ENCODE peak calls at places on chromosomes 5 and 9, in four cellular contexts. One of them, this sample, is unnamed. For H3K9me3, the result is how much of the 10 kb centered on the place peaks cover.

GRCh38 chr5:176647870-176648466 is 684 bp downstream of the TSPAN17 start:
- DNase-seq in transverse colon: peak
- DNase-seq in stomach: peak
- DNase-seq in HepG2: no peak
- DNase-seq in this sample: peak

GRCh38 chr9:36424289-36425055 is 24.4 kb upstream of the RNF38 start:
- DNase-seq in transverse colon: no peak
- DNase-seq in stomach: no peak
- DNase-seq in HepG2: peak
- DNase-seq in this sample: no peak

GRCh38 chr9:75866273-75866871 is 24.1 kb upstream of the PCSK5 start:
- DNase-seq in transverse colon: peak
- DNase-seq in stomach: peak
- DNase-seq in HepG2: peak
- DNase-seq in this sample: no peak

GRCh38 chr5:20360243-20360642 is 372.2 kb upstream of the CDH18 start:
- DNase-seq in transverse colon: no peak
- DNase-seq in stomach: no peak
- DNase-seq in HepG2: no peak
- DNase-seq in this sample: no peak

GRCh38 chr9:131274674-131275331 is 1.5 kb downstream of the FAM78A start:
- DNase-seq in transverse colon: peak
- DNase-seq in stomach: no peak
- DNase-seq in HepG2: no peak
- DNase-seq in this sample: peak

GRCh38 chr9:84894859-84895258 is 225.3 kb downstream of the NTRK2 start:
- DNase-seq in transverse colon: no peak
- DNase-seq in stomach: no peak
- DNase-seq in HepG2: no peak
- DNase-seq in this sample: no peak

GRCh38 chr5:173326501-173326960 is 1.7 kb downstream of the STC2 start:
- DNase-seq in transverse colon: no peak
- DNase-seq in stomach: no peak
- DNase-seq in HepG2: no peak
- DNase-seq in this sample: no peak

GRCh38 chr9:137236936-137237421 is 4.1 kb upstream of the TUBB4B start:
- DNase-seq in transverse colon: no peak
- DNase-seq in stomach: no peak
- DNase-seq in HepG2: no peak
- DNase-seq in this sample: no peak

GRCh38 chr9:113661074-113661473 is 197.5 kb downstream of the RGS3 start:
- DNase-seq in transverse colon: no peak
- DNase-seq in stomach: no peak
- DNase-seq in HepG2: no peak
- DNase-seq in this sample: no peak

GRCh38 chr9:347667-348292 is 133.1 kb downstream of the DOCK8 start:
- DNase-seq in transverse colon: no peak
- DNase-seq in stomach: no peak
- DNase-seq in HepG2: peak
- DNase-seq in this sample: no peak

GRCh38 chr5:158895573-158895972 is 204.1 kb downstream of the EBF1 start:
- DNase-seq in transverse colon: no peak
- DNase-seq in stomach: no peak
- DNase-seq in HepG2: no peak
- DNase-seq in this sample: no peak

GRCh38 chr5:170632266-170632984 is 128.6 kb downstream of the KCNIP1 start:
- DNase-seq in transverse colon: no peak
- DNase-seq in stomach: no peak
- DNase-seq in HepG2: no peak
- DNase-seq in this sample: no peak

GRCh38 chr5:170634236-170634990 is 130.6 kb downstream of the KCNIP1 start:
- DNase-seq in transverse colon: no peak
- DNase-seq in stomach: no peak
- DNase-seq in HepG2: no peak
- DNase-seq in this sample: no peak

GRCh38 chr5:170632985-170633234 is 129.1 kb downstream of the KCNIP1 start:
- DNase-seq in transverse colon: peak
- DNase-seq in stomach: peak
- DNase-seq in HepG2: no peak
- DNase-seq in this sample: no peak

GRCh38 chr5:170631471-170632195 is 127.8 kb downstream of the KCNIP1 start:
- DNase-seq in transverse colon: no peak
- DNase-seq in stomach: no peak
- DNase-seq in HepG2: peak
- DNase-seq in this sample: peak

GRCh38 chr5:170633235-170634041 is 129.6 kb downstream of the KCNIP1 start:
- DNase-seq in transverse colon: peak
- DNase-seq in stomach: no peak
- DNase-seq in HepG2: peak
- DNase-seq in this sample: peak
- TF ChIP-seq POLR2A in transverse colon: no peak
- TF ChIP-seq POLR2A in stomach: no peak
- TF ChIP-seq POLR2A in HepG2: no peak
- TF ChIP-seq POLR2A in this sample: no peak

GRCh38 chr9:105742088-105742487 is 47.7 kb downstream of the TMEM38B start:
- DNase-seq in transverse colon: no peak
- DNase-seq in stomach: no peak
- DNase-seq in HepG2: no peak
- DNase-seq in this sample: no peak

GRCh38 chr9:105735366-105735765 is 41.0 kb downstream of the TMEM38B start:
- DNase-seq in transverse colon: no peak
- DNase-seq in stomach: no peak
- DNase-seq in HepG2: no peak
- DNase-seq in this sample: no peak

GRCh38 chr9:105737205-105737604 is 42.9 kb downstream of the TMEM38B start:
- DNase-seq in transverse colon: no peak
- DNase-seq in stomach: no peak
- DNase-seq in HepG2: peak
- DNase-seq in this sample: no peak
- H3K9me3 ChIP-seq in transverse colon: under half
- H3K9me3 ChIP-seq in stomach: under half
- H3K9me3 ChIP-seq in HepG2: under half
- H3K9me3 ChIP-seq in this sample: under half

GRCh38 chr9:128435611-128436010 is 15.0 kb downstream of the CERCAM start:
- DNase-seq in transverse colon: no peak
- DNase-seq in stomach: no peak
- DNase-seq in HepG2: no peak
- DNase-seq in this sample: no peak
- H3K27ac ChIP-seq in transverse colon: no peak
- H3K27ac ChIP-seq in stomach: no peak
- H3K27ac ChIP-seq in HepG2: no peak
- H3K27ac ChIP-seq in this sample: no peak

GRCh38 chr9:34458013-34458966 is at the start of the genes DNAI1 and FAM219A:
- DNase-seq in transverse colon: peak
- DNase-seq in stomach: peak
- DNase-seq in HepG2: peak
- DNase-seq in this sample: peak
- TF ChIP-seq POLR2A in transverse colon: peak
- TF ChIP-seq POLR2A in stomach: no peak
- TF ChIP-seq POLR2A in HepG2: peak
- TF ChIP-seq POLR2A in this sample: peak

This sample was measured in Peyer's patch.